ENCODE peak calls at places on chromosomes 3 and 15, in ten cellular contexts. Z is ELR; R is stimulated activated CD8-positive, alpha-beta memory T cell treated with anti-CD3 and anti-CD28 coated beads, Interleukin-4, amount 100 ng/mL, for 4 hours; L is lower lobe of right lung; W is SW480; S is iris pigment epithelial cell; P is AG10803; V is nephron progenitor cell; T is CD8-positive, alpha-beta memory T cell; G is activated CD4-positive, alpha-beta T cell treated with anti-CD3 and anti-CD28 coated beads, Interleukin-2, amount 50 U/mL, for 24 hours. A is an unnamed sample.

GRCh38 chr15:92880796-92881569 is 19.1 kb upstream of the CHD2 start:
- DNase-seq in L (no peak), W (no peak), T (no peak), R (no peak), S (no peak), V (no peak), G (no peak), Z (no peak), P (no peak), A (peak; percentile 37)

GRCh38 chr3:145197051-145197562 is 963.9 kb downstream of the PLOD2 start:
- DNase-seq in V (no peak), L (no peak), P (no peak), G (no peak), S (no peak), T (no peak), Z (no peak), W (no peak), R (no peak), A (peak; percentile 14)

GRCh38 chr3:144028798-144029411 is 57.3 kb downstream of the DIPK2A start:
- DNase-seq in S (no peak), Z (no peak), G (no peak), P (peak; percentile 0), T (no peak), L (no peak), R (no peak), V (no peak), W (no peak), A (no peak)

GRCh38 chr3:180594631-180595348 is 7.2 kb upstream of the TTC14 start:
- DNase-seq in G (no peak), W (peak; percentile 52), Z (peak; percentile 74), S (peak; percentile 64), P (peak; percentile 51), R (no peak), L (no peak), T (no peak), V (no peak), A (no peak)

GRCh38 chr15:44729394-44729913 is 6.9 kb upstream of the TRIM69 start:
- DNase-seq in G (no peak), L (peak; percentile 53), T (no peak), P (no peak), R (no peak), W (no peak), V (peak; percentile 31), Z (peak; percentile 31), S (peak; percentile 34), A (no peak)

GRCh38 chr3:6921876-6922275 is 61.0 kb downstream of the GRM7 start:
- DNase-seq in Z (no peak), R (no peak), W (no peak), G (no peak), S (no peak), P (no peak), V (no peak), L (no peak), T (no peak), A (no peak)

GRCh38 chr3:15753056-15753710 is 44.6 kb downstream of the ANKRD28 start:
- DNase-seq in S (no peak), R (no peak), Z (no peak), G (no peak), L (no peak), P (no peak), V (no peak), W (no peak), T (no peak), A (no peak)

GRCh38 chr15:96314508-96314907 is 16.0 kb upstream of the NR2F2 start:
- DNase-seq in Z (no peak), S (no peak), T (no peak), V (no peak), W (no peak), L (no peak), G (no peak), P (no peak), R (no peak), A (no peak)

GRCh38 chr15:36177590-36178281 is 401.7 kb upstream of the CDIN1 start:
- DNase-seq in S (peak; percentile 17), W (no peak), G (no peak), P (peak; percentile 75), R (no peak), V (no peak), L (no peak), Z (no peak), T (no peak), A (peak; percentile 48)

GRCh38 chr3:67875338-67875737 is 220.9 kb upstream of the SUCLG2 start:
- DNase-seq in Z (peak; percentile 54), T (no peak), R (no peak), V (no peak), W (no peak), P (no peak), L (no peak), G (no peak), S (peak; percentile 17), A (no peak)

GRCh38 chr3:109927726-109928125 is 590.4 kb upstream of the DPPA4 start:
- DNase-seq in L (no peak), G (no peak), T (no peak), W (no peak), P (no peak), S (peak; percentile 25), Z (peak; percentile 44), R (no peak), V (no peak), A (no peak)